ENCODE peak calls at places on chromosomes 7 and 10, in six cellular contexts. N is nucleus accumbens; H is activated T-helper 1 cell treated with anti-CD3 and anti-CD28 coated beads, Interleukin-12 subunit alpha, Interleukin-12 subunit beta, Interleukin-2, Interleukin-4 antibody, amounts not matched to agents 30 ng/mL and 10 ng/mL and 1 ng/mL, durations not matched to agents 14 hours and 24 hours and 36 hours; D is fibroblast of pulmonary artery; K is substantia nigra; W is hypothalamus. T is an unnamed sample.

GRCh38 chr10:11325817-11326216 is 285.6 kb downstream of the USP6NL start:
- DNase-seq in N (no peak), H (no peak), D (peak), K (no peak), W (no peak), T (no peak)

GRCh38 chr7:92730808-92731207 is 105.6 kb downstream of the CDK6 start:
- DNase-seq in N (no peak), H (no peak), D (no peak), K (no peak), W (no peak), T (no peak)

GRCh38 chr10:114442115-114442630 is 37.9 kb upstream of the AFAP1L2 start:
- DNase-seq in N (no peak), H (no peak), D (no peak), K (no peak), W (no peak), T (no peak)

GRCh38 chr7:12257582-12257981 is 46.5 kb downstream of the TMEM106B start:
- DNase-seq in N (no peak), H (peak), D (peak), K (no peak), W (no peak), T (no peak)

GRCh38 chr10:88401671-88402347 is 181.3 kb downstream of the RNLS start:
- DNase-seq in N (no peak), H (no peak), D (peak), K (no peak), W (no peak), T (no peak)

GRCh38 chr10:86970152-86970886 is 2.0 kb downstream of the ADIRF start:
- DNase-seq in N (no peak), H (no peak), D (no peak), K (no peak), W (no peak), T (no peak)

GRCh38 chr7:45922810-45923209 is 1.7 kb upstream of the IGFBP3 start:
- DNase-seq in N (no peak), H (no peak), D (peak), K (no peak), W (no peak), T (no peak)

GRCh38 chr7:111954474-111955311 is 251.5 kb downstream of the DOCK4 start:
- DNase-seq in N (no peak), H (no peak), D (no peak), K (peak), W (peak), T (no peak)

GRCh38 chr7:92685146-92686042 is 95.2 kb upstream of the FAM133B start:
- DNase-seq in N (no peak), H (peak), D (no peak), K (no peak), W (no peak), T (peak)

GRCh38 chr7:152594801-152595200 is 81.1 kb downstream of the XRCC2 start:
- DNase-seq in N (no peak), H (no peak), D (no peak), K (no peak), W (no peak), T (no peak)

GRCh38 chr10:101043356-101043707 is 12.3 kb downstream of the SFXN3 start:
- DNase-seq in N (no peak), H (no peak), D (no peak), K (no peak), W (no peak), T (no peak)

GRCh38 chr7:41817386-41817785 is 114.5 kb upstream of the INHBA start:
- DNase-seq in N (no peak), H (peak), D (no peak), K (no peak), W (no peak), T (no peak)

GRCh38 chr7:140168816-140169215 is 8.0 kb downstream of the KDM7A start:
- DNase-seq in N (no peak), H (no peak), D (no peak), K (no peak), W (no peak), T (no peak)

GRCh38 chr10:71598673-71599072 is 120.9 kb downstream of the C10orf105 start:
- DNase-seq in N (peak), H (no peak), D (peak), K (peak), W (peak), T (no peak)

GRCh38 chr7:377069-378040 is 87.4 kb downstream of the FOXL3 start:
- DNase-seq in N (no peak), H (no peak), D (no peak), K (no peak), W (no peak), T (no peak)

T was measured in stimulated activated naive CD4-positive, alpha-beta T cell treated with Interleukin-2 at 50 U/mL for 16 hours.